ENCODE peak calls at places on chromosomes 1 and 21, in five cellular contexts. W is activated CD4-positive, alpha-beta T cell treated with anti-CD3 and anti-CD28 coated beads, Interleukin-2, amount 50 U/mL, for 48 hours; J is fibroblast of lung; D is GM03348; C is astrocyte of the spinal cord. M is an unnamed sample.

GRCh38 chr1:12597792-12598191 is 20.2 kb downstream of the DHRS3 start:
- DNase-seq in J (no peak), W (no peak), D (no peak), C (no peak), M (no peak)

GRCh38 chr1:44802306-44803061 is 2.3 kb downstream of the PLK3 start:
- DNase-seq in D (no peak), J (no peak), C (no peak), W (no peak), M (no peak)

GRCh38 chr21:28160378-28160777 is 832.3 kb downstream of the LTN1 start:
- DNase-seq in W (no peak), C (no peak), D (peak; percentile 3), J (no peak), M (peak; percentile 6)

GRCh38 chr1:231550448-231550781 is 21.9 kb downstream of the TSNAX start:
- DNase-seq in C (peak; percentile 7), D (no peak), W (no peak), J (no peak), M (no peak)

GRCh38 chr1:205565799-205566198 is 61.3 kb downstream of the CDK18 start:
- DNase-seq in D (no peak), W (no peak), J (no peak), C (no peak), M (no peak)

GRCh38 chr1:40339420-40340323 is 22.6 kb upstream of the COL9A2 start:
- DNase-seq in W (no peak), D (no peak), C (no peak), J (no peak), M (no peak)

GRCh38 chr1:183032122-183032921 is 9.1 kb downstream of the LAMC1 start:
- DNase-seq in C (peak; percentile 63), J (peak; percentile 34), W (no peak), D (no peak), M (no peak)

GRCh38 chr1:171017431-171017830 is 73.3 kb upstream of the FMO3 start:
- DNase-seq in D (no peak), J (no peak), W (no peak), C (no peak), M (no peak)

M was measured in AG08396.